ENCODE peak calls at places on chromosomes 7 and 10, in six cellular contexts. T is NT2/D1, O is GM12878, B is HCT116, S is HepG2, M is K562. R is an unnamed sample.

GRCh38 chr7:644381-645305 is 81.9 kb upstream of the DNAAF5 start:
- DNase-seq in T (no peak), S (no peak), B (no peak), M (no peak), O (no peak), R (no peak)

GRCh38 chr7:112080441-112080840 is 125.8 kb downstream of the DOCK4 start:
- DNase-seq in B (no peak), T (no peak), S (peak), O (peak), M (no peak), R (no peak)

GRCh38 chr7:113100091-113100723 is 13.6 kb upstream of the GPR85 start:
- DNase-seq in B (no peak), O (no peak), M (no peak), S (no peak), T (no peak), R (no peak)

GRCh38 chr10:48885376-48885775 is 54.3 kb downstream of the LRRC18 start:
- DNase-seq in M (peak), O (no peak), T (peak), S (peak), B (peak), R (no peak)

GRCh38 chr10:38025283-38025682 is 14.8 kb downstream of the ZNF33A start:
- DNase-seq in M (no peak), T (no peak), B (no peak), S (no peak), O (no peak), R (no peak)

GRCh38 chr7:130148561-130148960 is 56.6 kb downstream of the TMEM209 start:
- DNase-seq in O (no peak), T (no peak), S (no peak), B (no peak), M (no peak), R (no peak)

GRCh38 chr7:16711730-16712129 is 41.8 kb upstream of the TSPAN13 start:
- DNase-seq in S (no peak), O (no peak), M (no peak), T (no peak), B (no peak), R (no peak)

GRCh38 chr10:3886666-3887251 is 101.8 kb upstream of the KLF6 start:
- DNase-seq in S (peak), T (no peak), M (no peak), B (no peak), O (no peak), R (no peak)

GRCh38 chr10:75640381-75640780 is 209.0 kb downstream of the LRMDA start:
- DNase-seq in B (no peak), O (no peak), S (no peak), M (no peak), T (no peak), R (no peak)

GRCh38 chr7:92835140-92835850 is 1.1 kb downstream of the CDK6 start:
- DNase-seq in B (peak), T (peak), O (no peak), M (peak), S (peak), R (no peak)

GRCh38 chr10:104028146-104028545 is 57.5 kb downstream of the COL17A1 start:
- DNase-seq in T (no peak), M (no peak), O (no peak), S (peak), B (peak), R (peak)

GRCh38 chr10:8513155-8514147 is 459.0 kb downstream of the GATA3 start:
- DNase-seq in T (no peak), O (no peak), B (no peak), S (no peak), M (no peak), R (peak)

GRCh38 chr7:116393654-116394053 is 105.9 kb upstream of the CAV2 start:
- DNase-seq in T (no peak), S (no peak), O (no peak), B (no peak), M (no peak), R (no peak)

GRCh38 chr10:37854606-37855005 is 2.8 kb downstream of the ZNF248 start:
- DNase-seq in B (no peak), M (no peak), T (no peak), O (no peak), S (no peak), R (no peak)

GRCh38 chr7:9106747-9107146 is 673.3 kb downstream of the NXPH1 start:
- DNase-seq in T (no peak), O (no peak), S (no peak), B (no peak), M (no peak), R (no peak)

GRCh38 chr10:131116216-131117005 is 195.1 kb downstream of the TCERG1L start:
- DNase-seq in S (no peak), M (no peak), B (no peak), O (no peak), T (no peak), R (no peak)

GRCh38 chr7:28812641-28813040 is 145.5 kb downstream of the TRIL start:
- DNase-seq in B (no peak), T (no peak), S (no peak), O (no peak), M (no peak), R (no peak)

DNA sequence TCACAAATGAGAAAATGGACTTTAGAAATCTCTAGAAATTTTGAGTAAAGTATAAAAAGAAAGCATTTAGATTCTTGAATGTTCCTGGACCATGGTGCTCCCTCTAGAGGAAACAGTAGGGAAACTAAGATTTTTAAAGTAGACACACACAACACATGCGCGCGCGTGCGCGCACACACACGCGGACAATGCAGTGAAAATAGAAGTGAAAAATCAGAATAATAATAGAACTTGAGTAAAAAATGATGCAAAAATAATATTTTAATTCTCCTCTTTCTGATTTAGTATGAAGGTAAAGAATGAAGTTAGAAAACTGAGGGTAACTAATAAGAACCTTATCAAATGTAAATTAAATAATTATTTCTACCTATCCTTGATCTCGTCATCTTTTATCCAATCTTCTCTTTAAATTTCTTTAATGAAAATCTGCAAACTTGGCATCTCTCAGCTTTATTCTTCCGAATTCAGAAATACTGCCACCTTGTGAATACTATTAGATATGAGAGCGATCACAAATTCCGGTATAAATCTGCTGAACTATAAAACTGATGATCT is 117.0 kb upstream of the AMPH start:
- DNase-seq in O (no peak), T (no peak), M (peak), B (no peak), S (no peak), R (no peak)
- TF ChIP-seq ZNF274 in O (no peak), T (no peak), M (no peak), B (no peak), S (no peak), R (no peak)

DNA sequence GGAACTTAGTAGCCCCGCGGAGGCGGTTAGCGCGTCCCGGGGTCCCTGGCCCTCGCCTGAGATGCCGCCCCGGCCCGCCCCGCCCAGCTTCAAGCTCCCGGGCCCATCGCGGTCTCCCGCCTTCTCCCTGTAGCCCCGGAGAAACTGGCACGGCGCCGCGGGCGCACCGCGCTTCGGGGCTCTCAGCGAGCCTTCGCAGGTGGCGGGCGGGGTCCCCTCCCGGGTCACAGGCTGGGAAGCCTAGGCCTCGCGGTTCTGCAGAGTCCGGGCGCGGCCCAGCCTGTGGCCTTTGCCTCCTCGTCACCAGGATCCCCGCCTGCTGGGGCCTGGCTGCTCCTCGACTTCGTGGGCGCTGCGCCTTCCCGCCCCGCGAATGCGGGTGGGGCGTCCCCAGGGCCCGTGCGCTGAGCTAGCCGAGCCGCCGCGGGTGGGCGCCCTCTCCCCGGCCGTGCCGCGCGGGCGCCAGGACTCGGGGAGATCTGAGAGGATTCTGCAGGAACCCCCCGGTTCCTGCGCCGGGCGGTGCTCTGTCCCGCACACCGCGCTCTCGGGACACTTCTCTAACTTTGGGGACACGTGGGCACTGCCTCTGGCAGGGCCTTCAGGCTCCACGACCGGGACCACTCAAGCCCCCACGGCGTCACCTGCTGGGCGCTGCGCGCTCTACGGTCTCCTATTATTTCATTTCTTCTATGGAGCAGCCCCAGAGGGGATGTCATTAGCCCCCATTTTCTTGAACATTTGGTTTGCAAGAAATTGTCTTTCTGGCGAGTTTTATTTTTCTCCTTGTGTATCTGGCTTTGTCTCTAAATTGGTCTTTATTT is 683 bp upstream of the RGS10 start:
- DNase-seq in S (peak), O (no peak), B (no peak), M (peak), T (no peak), R (no peak)
- TF ChIP-seq ZNF274 in S (peak), O (no peak), B (no peak), M (no peak), T (no peak), R (no peak)

GRCh38 chr7:25069900-25070443 is 55.1 kb downstream of the CYCS start:
- DNase-seq in O (no peak), T (peak), M (peak), S (peak), B (peak), R (peak)
- TF ChIP-seq ZNF274 in O (no peak), T (no peak), M (no peak), S (no peak), B (no peak), R (no peak)

GRCh38 chr7:157437519-157438061 is 100.8 kb downstream of the DNAJB6 start:
- DNase-seq in M (no peak), B (no peak), T (no peak), S (no peak), O (no peak), R (no peak)
- TF ChIP-seq ZNF274 in M (no peak), B (no peak), T (no peak), S (no peak), O (no peak), R (no peak)

GRCh38 chr7:42289473-42289872 is 52.5 kb upstream of the GLI3 start:
- DNase-seq in O (no peak), T (no peak), M (no peak), S (no peak), B (no peak), R (no peak)

GRCh38 chr7:42285383-42285824 is 48.4 kb upstream of the GLI3 start:
- DNase-seq in B (no peak), S (no peak), T (no peak), M (no peak), O (no peak), R (no peak)

GRCh38 chr7:42278360-42278759 is 41.4 kb upstream of the GLI3 start:
- DNase-seq in B (no peak), O (no peak), T (no peak), S (no peak), M (no peak), R (no peak)

DNA sequence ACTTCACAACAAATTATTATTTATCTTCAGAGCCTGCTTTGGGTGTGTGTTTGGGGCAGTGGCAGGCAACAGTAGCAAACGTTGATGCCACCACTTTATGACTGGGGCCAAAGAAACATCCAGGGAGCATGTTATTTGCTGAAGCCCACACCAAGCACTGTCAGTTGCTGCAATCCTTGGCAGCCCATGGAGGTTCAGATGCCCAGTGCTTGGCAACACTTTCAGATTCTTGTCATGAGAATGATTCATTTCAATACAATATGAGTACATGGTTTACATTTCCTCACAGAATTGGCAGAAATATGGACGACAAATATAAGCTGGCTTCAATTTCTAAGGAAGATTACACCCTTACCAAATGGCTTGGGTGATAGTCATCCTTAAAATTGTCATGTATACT is 46.5 kb upstream of the GLI3 start:
- DNase-seq in S (no peak), T (no peak), M (no peak), B (no peak), O (no peak), R (no peak)
- TF ChIP-seq ZNF274 in S (no peak), T (no peak), M (no peak), B (no peak), O (no peak), R (no peak)

DNA sequence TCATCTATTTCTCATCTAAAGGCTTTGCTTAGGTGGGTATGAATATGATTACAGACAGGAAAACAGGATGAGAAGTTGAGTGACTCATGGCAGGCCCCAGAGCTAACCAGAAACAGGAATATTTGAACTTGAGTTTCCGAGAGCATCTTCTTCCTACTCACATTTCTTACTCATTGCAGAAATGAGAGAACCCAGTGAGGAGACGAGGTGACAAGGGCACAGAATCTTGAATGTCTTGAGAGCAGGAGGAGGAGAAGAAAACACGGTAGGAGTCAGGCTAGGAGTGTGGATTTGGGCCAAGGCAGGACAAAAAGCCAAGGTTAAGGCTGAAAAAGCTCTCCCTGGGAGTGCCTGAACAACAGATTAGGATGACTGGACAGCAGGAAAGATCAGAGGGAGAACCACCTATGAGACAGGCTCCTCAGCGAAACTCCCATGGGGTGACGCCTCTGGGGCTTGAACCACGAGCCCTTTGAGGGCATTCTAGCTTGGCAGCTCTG is 3.0 kb upstream of the PGAM1 start:
- DNase-seq in S (no peak), T (no peak), O (no peak), B (no peak), M (no peak), R (no peak)
- TF ChIP-seq ZNF274 in S (no peak), T (no peak), O (no peak), B (no peak), M (no peak), R (no peak)

GRCh38 chr10:78327778-78328591 is 294.3 kb downstream of the RPS24 start:
- DNase-seq in O (no peak), B (no peak), M (no peak), S (no peak), T (no peak), R (no peak)
- TF ChIP-seq ZNF274 in O (no peak), B (no peak), M (no peak), S (no peak), T (no peak), R (no peak)

DNA sequence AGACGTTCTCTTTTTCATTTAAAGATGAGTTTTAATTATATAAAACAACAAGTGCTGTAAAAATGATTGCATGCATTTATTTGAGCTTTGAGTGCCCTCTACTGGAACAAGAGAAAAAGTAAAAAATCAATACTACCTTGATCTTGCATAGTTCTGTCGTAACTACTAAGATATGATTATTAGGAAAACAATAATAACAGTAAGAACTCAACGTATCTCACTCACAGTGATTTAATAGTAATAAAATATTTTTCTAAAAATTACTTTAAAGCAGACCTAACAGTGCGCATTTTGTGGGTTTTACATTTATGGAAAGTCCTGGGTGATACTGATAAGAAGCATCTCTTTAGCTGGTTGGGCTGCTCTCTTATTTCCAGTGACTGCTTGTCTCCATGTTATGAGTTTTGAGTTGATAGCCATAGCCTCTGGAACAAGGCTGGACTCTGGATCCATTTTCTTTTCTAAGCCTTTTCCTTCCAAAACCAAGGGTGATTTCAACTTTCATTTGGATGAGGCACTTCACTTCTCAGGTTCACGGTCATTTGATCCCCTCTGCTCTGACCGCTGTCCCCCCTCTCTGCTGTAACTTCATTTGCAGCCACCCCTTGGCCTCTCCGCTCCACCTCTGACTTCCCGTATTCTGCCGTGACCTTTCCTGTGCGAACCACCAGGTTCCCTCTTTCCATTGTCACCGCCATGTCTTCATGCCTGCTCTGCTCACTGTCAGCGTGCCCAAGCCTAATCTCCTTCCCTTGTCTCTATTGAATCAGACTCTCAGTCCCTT is 29.6 kb upstream of the INHBA start:
- DNase-seq in O (no peak), M (no peak), S (no peak), B (peak), T (no peak), R (no peak)
- TF ChIP-seq ZNF274 in O (no peak), M (no peak), S (no peak), B (no peak), T (no peak), R (no peak)

R was measured in H1.